ENCODE peak calls at places on chromosomes 16 and 17, in seven cellular contexts. F is DMS153; L is T-helper 1 cell; Q is ELR; U is lung; N is NCI-H460; Z is stimulated activated CD8-positive, alpha-beta memory T cell treated with anti-CD3 and anti-CD28 coated beads, Interleukin-7, amount 100 ng/mL, for 4 hours. E is an unnamed sample.

GRCh38 chr17:59963738-59964454 is 644 bp downstream of the RNFT1 start:
- DNase-seq in N (peak), F (no peak), Q (peak), U (peak), Z (peak), L (peak), E (peak)

GRCh38 chr16:89598199-89598598 is 15.2 kb upstream of the DPEP1 start:
- DNase-seq in U (no peak), N (no peak), F (no peak), Q (peak), L (peak), Z (no peak), E (no peak)

GRCh38 chr17:77449373-77449907 is 308.7 kb downstream of the SEC14L1 start:
- DNase-seq in U (no peak), F (no peak), Z (no peak), Q (no peak), L (no peak), N (no peak), E (no peak)

GRCh38 chr16:85690469-85691064 is 1.8 kb upstream of the GINS2 start:
- DNase-seq in Q (no peak), U (no peak), N (no peak), Z (no peak), L (no peak), F (peak), E (peak)

GRCh38 chr16:67101301-67101675 is 8.5 kb upstream of the PHAF1 start:
- DNase-seq in U (no peak), Z (no peak), L (no peak), N (no peak), F (no peak), Q (peak), E (no peak)

GRCh38 chr16:22192261-22193133 is 13.6 kb upstream of the EEF2K start:
- DNase-seq in N (no peak), Q (peak), F (peak), Z (peak), L (peak), U (peak), E (peak)

GRCh38 chr17:27239046-27239445 is 54.9 kb upstream of the WSB1 start:
- DNase-seq in U (no peak), L (peak), Q (no peak), F (no peak), N (no peak), Z (no peak), E (no peak)

GRCh38 chr17:50707296-50708049 is at the start of gene ANKRD40:
- DNase-seq in Z (peak), L (peak), U (peak), F (peak), N (peak), Q (peak), E (peak)

GRCh38 chr17:13346996-13347762 is 254.6 kb downstream of the HS3ST3A1 start:
- DNase-seq in N (peak), Z (no peak), F (no peak), Q (peak), U (no peak), L (peak), E (no peak)

GRCh38 chr16:74034862-74035261 is 261.8 kb upstream of the PSMD7 start:
- DNase-seq in N (peak), U (no peak), L (no peak), Q (peak), F (peak), Z (no peak), E (peak)

GRCh38 chr17:65163990-65164495 is 26.9 kb downstream of the RGS9 start:
- DNase-seq in Q (peak), F (no peak), Z (peak), N (peak), U (no peak), L (peak), E (no peak)

GRCh38 chr17:45666641-45667040 is 117.5 kb upstream of the CRHR1 start:
- DNase-seq in Z (no peak), U (no peak), L (no peak), N (no peak), F (no peak), Q (no peak), E (no peak)

GRCh38 chr16:79229371-79229770 is 371.2 kb downstream of the MAF start:
- DNase-seq in U (no peak), Z (no peak), Q (no peak), F (peak), L (no peak), N (no peak), E (no peak)

GRCh38 chr17:17096438-17097178 is 54.4 kb downstream of the MPRIP start:
- DNase-seq in F (no peak), L (no peak), N (no peak), Z (no peak), U (no peak), Q (no peak), E (no peak)

GRCh38 chr17:64004218-64004770 is 6.1 kb downstream of the PRR29 start:
- DNase-seq in L (no peak), Q (no peak), Z (no peak), N (no peak), F (no peak), U (no peak), E (no peak)

GRCh38 chr17:73292031-73292531 is 19.7 kb downstream of the CDC42EP4 start:
- DNase-seq in Q (peak), U (no peak), L (no peak), Z (no peak), N (no peak), F (no peak), E (no peak)

GRCh38 chr16:66670691-66671090 is 25.9 kb downstream of the CMTM4 start:
- DNase-seq in L (no peak), Z (no peak), U (no peak), F (no peak), N (no peak), Q (no peak), E (no peak)

GRCh38 chr17:79850571-79851460 is 11.6 kb upstream of the CBX4 start:
- DNase-seq in F (no peak), N (no peak), L (no peak), Q (peak), U (no peak), Z (no peak), E (no peak)

GRCh38 chr17:19003966-19004600 is 481 bp downstream of the FAM83G start:
- DNase-seq in U (no peak), Z (peak), N (peak), L (peak), Q (peak), F (no peak), E (peak)

GRCh38 chr17:17839792-17840707 is 3.3 kb upstream of the SREBF1 start:
- DNase-seq in Q (peak), N (peak), L (peak), U (peak), F (peak), Z (peak), E (peak)

GRCh38 chr16:68022278-68022727 is 729 bp downstream of the DDX28 start:
- DNase-seq in N (no peak), U (no peak), F (no peak), Z (no peak), Q (no peak), L (no peak), E (no peak)

GRCh38 chr16:12054396-12054795 is 77.9 kb downstream of the SNX29 start:
- DNase-seq in Q (no peak), L (no peak), U (no peak), F (no peak), Z (no peak), N (no peak), E (no peak)

GRCh38 chr17:77916771-77917481 is 41.6 kb upstream of the TNRC6C start:
- DNase-seq in U (no peak), Z (no peak), F (no peak), N (no peak), L (no peak), Q (no peak), E (no peak)

GRCh38 chr17:41510251-41511065 is 5.0 kb upstream of the KRT13 start:
- DNase-seq in F (no peak), Q (no peak), U (no peak), Z (no peak), L (no peak), N (no peak), E (peak)

E was measured in NCI-H510A treated with DMSO at 0.1 percent for 48 hours.